ENCODE peak calls at places on chromosomes 11 and 22, in four cellular contexts. One of them, this sample, is unnamed.

GRCh38 chr11:118606844-118607228 is 579 bp upstream of the PHLDB1 start:
- DNase-seq in fibroblast of mammary gland: no peak
- DNase-seq in esophagus squamous epithelium: no peak
- DNase-seq in astrocyte of the cerebellum: no peak
- DNase-seq in this sample: no peak

GRCh38 chr22:49728566-49729271 is 99.0 kb downstream of the BRD1 start:
- DNase-seq in astrocyte of the cerebellum: no peak
- DNase-seq in esophagus squamous epithelium: no peak
- DNase-seq in fibroblast of mammary gland: no peak
- DNase-seq in this sample: no peak

GRCh38 chr11:26649884-26650283 is 72.0 kb downstream of the SLC5A12 start:
- DNase-seq in esophagus squamous epithelium: no peak
- DNase-seq in astrocyte of the cerebellum: peak
- DNase-seq in fibroblast of mammary gland: peak
- DNase-seq in this sample: peak

GRCh38 chr11:125398475-125398874 is 97.6 kb downstream of the FEZ1 start:
- DNase-seq in fibroblast of mammary gland: no peak
- DNase-seq in astrocyte of the cerebellum: no peak
- DNase-seq in esophagus squamous epithelium: no peak
- DNase-seq in this sample: no peak

GRCh38 chr11:8258771-8259170 is 4.9 kb downstream of the LMO1 start:
- DNase-seq in astrocyte of the cerebellum: peak
- DNase-seq in fibroblast of mammary gland: peak
- DNase-seq in esophagus squamous epithelium: no peak
- DNase-seq in this sample: peak

GRCh38 chr22:32590556-32590955 is 115.9 kb downstream of the FBXO7 start:
- DNase-seq in fibroblast of mammary gland: peak
- DNase-seq in astrocyte of the cerebellum: no peak
- DNase-seq in esophagus squamous epithelium: no peak
- DNase-seq in this sample: peak

GRCh38 chr11:17646451-17647145 is 72.8 kb upstream of the MYOD1 start:
- DNase-seq in esophagus squamous epithelium: no peak
- DNase-seq in astrocyte of the cerebellum: no peak
- DNase-seq in fibroblast of mammary gland: no peak
- DNase-seq in this sample: no peak

GRCh38 chr11:57475191-57475590 is 14.9 kb downstream of the RTN4RL2 start:
- DNase-seq in fibroblast of mammary gland: peak
- DNase-seq in esophagus squamous epithelium: no peak
- DNase-seq in astrocyte of the cerebellum: no peak
- DNase-seq in this sample: no peak

GRCh38 chr11:2689551-2690260 is 10.1 kb downstream of the KCNQ1OT1 start:
- DNase-seq in esophagus squamous epithelium: no peak
- DNase-seq in astrocyte of the cerebellum: no peak
- DNase-seq in fibroblast of mammary gland: no peak
- DNase-seq in this sample: no peak

GRCh38 chr22:25373961-25374360 is 154.5 kb downstream of the CRYBB2 start:
- DNase-seq in esophagus squamous epithelium: no peak
- DNase-seq in astrocyte of the cerebellum: no peak
- DNase-seq in fibroblast of mammary gland: no peak
- DNase-seq in this sample: no peak

GRCh38 chr22:23180301-23180892 is at the start of gene BCR:
- DNase-seq in esophagus squamous epithelium: no peak
- DNase-seq in fibroblast of mammary gland: peak
- DNase-seq in astrocyte of the cerebellum: no peak
- DNase-seq in this sample: peak

GRCh38 chr11:65315204-65315865 is 669 bp downstream of the CDC42EP2 start:
- DNase-seq in astrocyte of the cerebellum: no peak
- DNase-seq in esophagus squamous epithelium: no peak
- DNase-seq in fibroblast of mammary gland: peak
- DNase-seq in this sample: peak

GRCh38 chr22:37633082-37633692 is 6.3 kb upstream of the SH3BP1 start:
- DNase-seq in esophagus squamous epithelium: no peak
- DNase-seq in astrocyte of the cerebellum: no peak
- DNase-seq in fibroblast of mammary gland: no peak
- DNase-seq in this sample: no peak

GRCh38 chr22:37632174-37633081 is 7.0 kb upstream of the SH3BP1 start:
- DNase-seq in astrocyte of the cerebellum: no peak
- DNase-seq in fibroblast of mammary gland: no peak
- DNase-seq in esophagus squamous epithelium: no peak
- DNase-seq in this sample: no peak

GRCh38 chr22:37635157-37635556 is 4.3 kb upstream of the SH3BP1 start:
- DNase-seq in esophagus squamous epithelium: no peak
- DNase-seq in fibroblast of mammary gland: no peak
- DNase-seq in astrocyte of the cerebellum: no peak
- DNase-seq in this sample: no peak

GRCh38 chr22:37634505-37635002 is 4.9 kb upstream of the SH3BP1 start:
- DNase-seq in astrocyte of the cerebellum: no peak
- DNase-seq in esophagus squamous epithelium: no peak
- DNase-seq in fibroblast of mammary gland: no peak
- DNase-seq in this sample: no peak

DNA sequence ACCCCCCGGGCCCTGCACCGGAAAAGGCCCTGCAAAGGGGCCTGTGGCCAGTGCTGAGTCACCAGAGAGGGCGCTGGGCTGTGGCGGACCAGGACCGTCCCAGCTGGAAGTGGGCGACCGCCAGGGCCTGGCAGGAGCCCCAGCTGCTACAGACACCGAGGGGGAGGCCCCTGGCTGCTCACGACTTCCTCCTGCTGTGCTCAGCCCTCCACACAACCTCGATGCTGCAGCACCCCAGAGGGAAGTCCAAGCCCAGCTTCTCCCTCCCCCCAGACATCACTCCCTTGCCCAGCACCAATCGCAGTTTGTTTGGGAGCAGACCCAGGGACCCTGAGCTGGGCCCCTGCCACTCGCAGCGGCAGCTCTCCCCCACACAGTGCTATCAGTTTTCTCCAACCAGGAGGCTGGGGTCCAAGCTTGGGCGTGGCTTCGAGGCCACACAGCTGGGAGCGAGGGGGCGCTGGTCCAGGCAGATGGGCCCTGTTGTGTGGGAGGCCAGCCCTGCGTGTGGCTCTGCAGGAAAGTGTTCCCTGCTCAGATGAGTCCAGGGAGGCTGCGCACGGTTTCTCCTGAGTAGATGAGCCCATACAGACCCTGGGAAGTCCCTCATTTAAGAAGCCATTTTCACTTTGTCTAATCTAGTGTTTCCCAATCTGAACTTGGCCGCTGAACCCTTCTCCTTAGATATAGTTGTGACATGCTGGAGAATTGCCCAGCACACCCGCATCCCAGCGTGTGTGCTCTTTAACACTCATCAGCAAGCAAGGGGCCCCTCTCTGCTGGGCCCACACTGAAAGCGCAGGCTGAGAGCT is 5.6 kb upstream of the SH3BP1 start:
- DNase-seq in astrocyte of the cerebellum: peak
- DNase-seq in fibroblast of mammary gland: peak
- DNase-seq in esophagus squamous epithelium: no peak
- DNase-seq in this sample: peak
- TF ChIP-seq CTCF in astrocyte of the cerebellum: peak
- TF ChIP-seq CTCF in fibroblast of mammary gland: peak
- TF ChIP-seq CTCF in esophagus squamous epithelium: no peak
- TF ChIP-seq CTCF in this sample: peak

DNA sequence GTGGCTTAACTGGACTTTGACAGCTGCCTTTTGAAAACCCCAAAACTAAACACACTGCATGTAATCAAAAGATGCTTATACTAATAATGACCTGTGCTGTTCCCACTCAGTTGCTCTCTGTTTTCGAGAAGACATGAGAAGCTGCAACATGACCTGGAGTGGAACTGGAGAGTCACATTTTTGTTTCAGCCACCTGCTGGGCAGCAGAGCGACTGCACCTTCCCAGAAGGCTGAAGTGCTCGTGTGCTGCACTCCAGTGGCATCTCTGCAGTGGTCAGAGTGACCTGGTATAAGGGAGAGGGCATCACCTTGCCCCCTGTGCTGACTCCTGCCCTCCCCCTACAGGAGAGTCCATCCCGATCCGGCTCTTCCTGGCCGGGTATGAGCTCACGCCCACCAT is 8.6 kb downstream of the THYN1 start:
- DNase-seq in astrocyte of the cerebellum: no peak
- DNase-seq in esophagus squamous epithelium: no peak
- DNase-seq in fibroblast of mammary gland: peak
- DNase-seq in this sample: peak
- TF ChIP-seq CTCF in astrocyte of the cerebellum: peak
- TF ChIP-seq CTCF in esophagus squamous epithelium: peak
- TF ChIP-seq CTCF in fibroblast of mammary gland: peak
- TF ChIP-seq CTCF in this sample: peak

DNA sequence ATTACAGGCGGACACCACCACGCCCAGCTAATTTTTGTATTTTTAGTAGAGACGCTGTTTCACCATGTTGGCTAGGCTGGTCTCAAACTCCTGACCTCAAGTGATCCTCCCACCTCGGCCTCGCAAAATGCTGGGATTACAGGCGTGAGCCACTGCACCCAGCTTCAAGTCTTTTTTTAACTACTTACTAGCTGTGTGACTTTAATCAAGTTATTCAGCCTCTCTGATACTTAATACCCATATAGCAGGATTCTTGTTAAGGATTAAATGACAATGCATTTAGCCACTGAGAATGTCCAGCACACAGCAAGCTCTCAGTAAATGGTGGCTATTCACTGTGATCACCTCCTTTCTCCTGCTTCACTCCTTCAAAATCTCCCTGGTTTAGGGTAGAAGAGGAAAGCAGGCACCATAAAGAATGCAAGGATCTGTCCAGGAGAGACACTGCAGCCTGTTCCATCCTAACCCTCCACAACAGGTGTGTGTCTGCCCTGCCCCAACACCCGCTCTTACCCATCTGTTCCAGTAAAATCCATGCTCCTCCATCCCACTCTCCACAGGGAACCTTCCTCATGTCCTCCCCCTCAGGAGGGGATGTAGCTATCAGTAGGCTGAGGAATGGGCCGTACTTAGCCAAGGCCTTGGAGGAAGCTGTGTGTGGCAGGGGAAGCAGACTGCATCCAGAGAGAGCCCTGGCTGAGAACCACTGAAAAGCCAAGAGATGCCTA is 69.3 kb downstream of the MICAL3 start:
- DNase-seq in astrocyte of the cerebellum: no peak
- DNase-seq in esophagus squamous epithelium: no peak
- DNase-seq in fibroblast of mammary gland: no peak
- DNase-seq in this sample: no peak
- TF ChIP-seq CTCF in astrocyte of the cerebellum: no peak
- TF ChIP-seq CTCF in esophagus squamous epithelium: no peak
- TF ChIP-seq CTCF in fibroblast of mammary gland: no peak
- TF ChIP-seq CTCF in this sample: no peak

GRCh38 chr11:21988477-21988876 is 204.4 kb upstream of the ANO5 start:
- DNase-seq in fibroblast of mammary gland: no peak
- DNase-seq in esophagus squamous epithelium: no peak
- DNase-seq in astrocyte of the cerebellum: no peak
- DNase-seq in this sample: peak
- TF ChIP-seq CTCF in fibroblast of mammary gland: no peak
- TF ChIP-seq CTCF in esophagus squamous epithelium: no peak
- TF ChIP-seq CTCF in astrocyte of the cerebellum: no peak
- TF ChIP-seq CTCF in this sample: no peak

DNA sequence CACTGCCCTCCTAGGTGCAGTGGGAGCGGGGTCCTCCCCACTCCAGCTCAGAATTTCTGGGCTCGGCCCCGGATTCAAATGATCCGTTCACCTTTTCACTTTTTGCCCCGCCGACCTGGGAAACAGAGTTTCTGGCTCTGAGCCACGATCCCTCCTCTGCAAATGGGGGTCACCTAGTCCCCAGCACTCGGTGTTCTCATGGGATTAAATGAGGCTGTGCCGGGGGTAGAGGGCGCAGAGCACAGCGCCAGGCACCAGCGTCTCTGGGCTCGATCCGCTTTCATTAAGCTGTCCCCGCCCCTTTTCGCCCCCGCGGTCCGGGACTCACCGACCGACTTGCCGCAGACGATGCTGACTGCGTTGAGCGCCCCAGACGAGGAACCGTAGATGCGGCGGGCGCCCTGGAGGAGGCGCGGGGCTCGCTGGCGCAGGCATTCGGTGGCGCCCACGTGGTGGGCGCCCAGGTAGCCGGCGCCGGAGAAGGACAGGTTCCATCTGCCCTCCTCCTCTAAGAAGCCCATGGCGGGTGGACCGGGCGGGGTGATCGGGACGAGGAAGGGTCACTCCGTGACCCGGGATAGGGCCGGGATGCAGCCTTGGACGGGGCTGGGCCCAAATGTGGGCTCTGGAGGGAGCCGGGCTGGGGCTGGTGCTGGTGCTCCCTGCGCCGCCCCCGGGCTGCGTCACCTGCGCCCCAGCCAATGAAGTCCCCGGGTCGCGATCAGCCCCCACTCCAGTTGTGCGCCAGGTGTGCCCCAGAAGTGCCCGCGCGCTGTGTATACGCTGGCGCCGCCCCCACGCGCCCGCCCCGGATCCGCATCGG is at the start of gene PNPLA5:
- DNase-seq in astrocyte of the cerebellum: no peak
- DNase-seq in esophagus squamous epithelium: no peak
- DNase-seq in fibroblast of mammary gland: peak
- DNase-seq in this sample: no peak
- TF ChIP-seq CTCF in astrocyte of the cerebellum: no peak
- TF ChIP-seq CTCF in esophagus squamous epithelium: no peak
- TF ChIP-seq CTCF in fibroblast of mammary gland: no peak
- TF ChIP-seq CTCF in this sample: no peak

GRCh38 chr11:12287374-12288211 is 89.8 kb upstream of the PARVA start:
- DNase-seq in esophagus squamous epithelium: no peak
- DNase-seq in astrocyte of the cerebellum: peak
- DNase-seq in fibroblast of mammary gland: peak
- DNase-seq in this sample: peak
- TF ChIP-seq CTCF in esophagus squamous epithelium: no peak
- TF ChIP-seq CTCF in astrocyte of the cerebellum: peak
- TF ChIP-seq CTCF in fibroblast of mammary gland: peak
- TF ChIP-seq CTCF in this sample: peak

GRCh38 chr11:11662578-11662977 is 40.8 kb upstream of the GALNT18 start:
- DNase-seq in esophagus squamous epithelium: no peak
- DNase-seq in fibroblast of mammary gland: no peak
- DNase-seq in astrocyte of the cerebellum: no peak
- DNase-seq in this sample: no peak

GRCh38 chr11:11657101-11657935 is 35.5 kb upstream of the GALNT18 start:
- DNase-seq in fibroblast of mammary gland: no peak
- DNase-seq in esophagus squamous epithelium: no peak
- DNase-seq in astrocyte of the cerebellum: no peak
- DNase-seq in this sample: no peak

GRCh38 chr11:11661356-11662040 is 39.7 kb upstream of the GALNT18 start:
- DNase-seq in astrocyte of the cerebellum: no peak
- DNase-seq in esophagus squamous epithelium: no peak
- DNase-seq in fibroblast of mammary gland: no peak
- DNase-seq in this sample: no peak

GRCh38 chr11:11660351-11660750 is 38.5 kb upstream of the GALNT18 start:
- DNase-seq in astrocyte of the cerebellum: no peak
- DNase-seq in esophagus squamous epithelium: no peak
- DNase-seq in fibroblast of mammary gland: no peak
- DNase-seq in this sample: no peak

GRCh38 chr11:11659567-11660341 is 37.9 kb upstream of the GALNT18 start:
- DNase-seq in fibroblast of mammary gland: no peak
- DNase-seq in esophagus squamous epithelium: no peak
- DNase-seq in astrocyte of the cerebellum: no peak
- DNase-seq in this sample: no peak
- TF ChIP-seq CTCF in fibroblast of mammary gland: peak
- TF ChIP-seq CTCF in esophagus squamous epithelium: no peak
- TF ChIP-seq CTCF in astrocyte of the cerebellum: peak
- TF ChIP-seq CTCF in this sample: no peak

DNA sequence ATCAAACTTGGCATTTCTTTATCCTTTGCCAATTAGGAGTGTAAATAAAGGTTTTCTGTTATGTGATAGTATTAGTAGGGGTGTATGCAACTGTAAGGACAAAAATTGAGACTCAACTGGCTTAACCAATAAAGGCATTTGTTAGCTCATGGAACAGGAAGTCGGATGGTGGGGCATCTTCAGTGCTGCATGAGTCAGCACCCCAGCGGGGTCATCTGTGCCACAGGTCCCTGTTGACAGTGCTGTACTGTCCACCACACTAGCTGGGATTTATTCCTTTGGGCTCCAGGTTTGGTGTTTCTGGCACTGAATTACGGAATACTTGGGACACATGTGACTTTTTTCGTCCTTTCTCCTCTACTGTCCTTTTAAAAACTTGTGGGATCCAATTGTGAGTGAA is 86.0 kb downstream of the PPP6R3 start:
- DNase-seq in astrocyte of the cerebellum: no peak
- DNase-seq in esophagus squamous epithelium: no peak
- DNase-seq in fibroblast of mammary gland: peak
- DNase-seq in this sample: no peak
- TF ChIP-seq CTCF in astrocyte of the cerebellum: no peak
- TF ChIP-seq CTCF in esophagus squamous epithelium: no peak
- TF ChIP-seq CTCF in fibroblast of mammary gland: no peak
- TF ChIP-seq CTCF in this sample: no peak